ENCODE peak calls at places on chromosomes 1 and 21, in four cellular contexts. C, Y, Z and D are unnamed samples. For H3K9me3 and H3K36me3, the result is how much of the 10 kb centered on the place peaks cover.

GRCh38 chr21:44912158-44912473 is 8.6 kb downstream of the ITGB2 start:
- DNase-seq in C (no peak), Y (no peak), Z (no peak), D (no peak)

GRCh38 chr21:45598109-45598508 is 45.4 kb upstream of the PCBP3 start:
- DNase-seq in C (no peak), Y (no peak), Z (peak), D (no peak)

GRCh38 chr1:28766532-28767183 is 29.9 kb downstream of the YTHDF2 start:
- DNase-seq in C (no peak), Y (no peak), Z (no peak), D (no peak)

GRCh38 chr1:221887091-221887746 is 145.3 kb upstream of the DUSP10 start:
- DNase-seq in C (peak), Y (peak), Z (peak), D (peak)

GRCh38 chr1:25711555-25712298 is 88.3 kb upstream of the SELENON start:
- DNase-seq in C (peak), Y (no peak), Z (no peak), D (no peak)

GRCh38 chr1:202251424-202252256 is 58.0 kb downstream of the LGR6 start:
- DNase-seq in C (no peak), Y (no peak), Z (peak), D (peak)

GRCh38 chr1:7358346-7358745 is 412.8 kb upstream of the VAMP3 start:
- DNase-seq in C (no peak), Y (no peak), Z (no peak), D (no peak)

GRCh38 chr1:47697616-47698335 is 259.9 kb downstream of the FOXD2 start:
- DNase-seq in C (no peak), Y (peak), Z (no peak), D (no peak)

GRCh38 chr1:211133841-211134669 is at the start of gene KCNH1:
- DNase-seq in C (peak), Y (peak), Z (peak), D (peak)

GRCh38 chr1:231903586-231904081 is 277.0 kb downstream of the DISC1 start:
- DNase-seq in C (no peak), Y (no peak), Z (no peak), D (no peak)

GRCh38 chr1:31626451-31627202 is 9.1 kb downstream of the HCRTR1 start:
- DNase-seq in C (no peak), Y (peak), Z (peak), D (peak)

GRCh38 chr1:89946532-89946931 is 48.4 kb upstream of the ZNF326 start:
- DNase-seq in C (no peak), Y (no peak), Z (no peak), D (no peak)

GRCh38 chr1:242477944-242478343 is 46.6 kb downstream of the PLD5 start:
- DNase-seq in C (no peak), Y (peak), Z (peak), D (no peak)

GRCh38 chr1:201460783-201461182 is 8.2 kb downstream of the PHLDA3 start:
- DNase-seq in C (no peak), Y (peak), Z (no peak), D (no peak)

GRCh38 chr1:209692745-209693504 is 11.7 kb upstream of the HSD11B1 start:
- DNase-seq in C (peak), Y (peak), Z (peak), D (peak)

GRCh38 chr1:25017436-25018109 is 87.5 kb upstream of the RUNX3 start:
- DNase-seq in C (no peak), Y (no peak), Z (no peak), D (peak)

GRCh38 chr1:209404577-209404976 is 178.9 kb upstream of the CAMK1G start:
- DNase-seq in C (no peak), Y (no peak), Z (peak), D (no peak)

GRCh38 chr1:16032388-16033100 is 10.7 kb downstream of the CLCNKA start:
- DNase-seq in C (peak), Y (peak), Z (peak), D (peak)

GRCh38 chr1:53508991-53509663 is 49.9 kb downstream of the DMRTB1 start:
- DNase-seq in C (no peak), Y (peak), Z (no peak), D (no peak)

GRCh38 chr1:189619682-189620332 is 857.9 kb downstream of the BRINP3 start:
- DNase-seq in C (no peak), Y (peak), Z (peak), D (no peak)

GRCh38 chr1:85936470-85936869 is 220.1 kb downstream of the COL24A1 start:
- DNase-seq in C (peak), Y (no peak), Z (no peak), D (no peak)

GRCh38 chr1:226646870-226647449 is 92.1 kb downstream of the ITPKB start:
- DNase-seq in C (peak), Y (no peak), Z (no peak), D (no peak)

GRCh38 chr21:31548688-31549087 is 110.8 kb upstream of the SOD1 start:
- DNase-seq in C (no peak), Y (no peak), Z (no peak), D (no peak)

GRCh38 chr1:231931846-231932454 is 305.4 kb downstream of the DISC1 start:
- DNase-seq in C (no peak), Y (no peak), Z (peak), D (peak)

GRCh38 chr1:212466913-212467650 is 34.4 kb downstream of the NENF start:
- DNase-seq in C (no peak), Y (peak), Z (peak), D (no peak)

GRCh38 chr1:228141871-228142615 is 2.0 kb downstream of the GUK1 start:
- DNase-seq in C (no peak), Y (no peak), Z (no peak), D (no peak)

GRCh38 chr21:32543975-32544374 is 41.3 kb downstream of the TCP10L start:
- DNase-seq in C (no peak), Y (no peak), Z (no peak), D (no peak)

GRCh38 chr1:71521655-71522264 is 440.9 kb upstream of the ZRANB2 start:
- DNase-seq in C (no peak), Y (peak), Z (peak), D (peak)

GRCh38 chr1:180197231-180197630 is 32.8 kb upstream of the LHX4 start:
- DNase-seq in C (no peak), Y (no peak), Z (no peak), D (no peak)

GRCh38 chr1:174114788-174115448 is 44.4 kb upstream of the RABGAP1L start:
- DNase-seq in C (no peak), Y (peak), Z (peak), D (peak)

GRCh38 chr1:203342192-203342940 is 8.6 kb downstream of the FMOD start:
- DNase-seq in C (peak), Y (peak), Z (peak), D (peak)

GRCh38 chr1:160460683-160461287 is 60.4 kb downstream of the VANGL2 start:
- DNase-seq in C (no peak), Y (no peak), Z (no peak), D (no peak)

GRCh38 chr1:52365091-52365745 is 787 bp downstream of the CC2D1B start:
- DNase-seq in C (peak), Y (peak), Z (peak), D (peak)

GRCh38 chr1:212479188-212479587 is 46.5 kb downstream of the NENF start:
- DNase-seq in C (no peak), Y (no peak), Z (no peak), D (no peak)

GRCh38 chr21:31911138-31911907 is 38.5 kb downstream of the HUNK start:
- DNase-seq in C (no peak), Y (peak), Z (peak), D (no peak)

GRCh38 chr1:195738971-195739650 is 869.1 kb downstream of the KCNT2 start:
- DNase-seq in C (no peak), Y (no peak), Z (no peak), D (no peak)

GRCh38 chr21:26070822-26071425 is 99.6 kb downstream of the APP start:
- DNase-seq in C (no peak), Y (peak), Z (no peak), D (no peak)

GRCh38 chr1:165595561-165595960 is 35.5 kb upstream of the MGST3 start:
- DNase-seq in C (no peak), Y (no peak), Z (peak), D (no peak)

GRCh38 chr1:81802601-81803422 is 2.1 kb downstream of the ADGRL2 start:
- DNase-seq in C (peak), Y (peak), Z (peak), D (peak)

GRCh38 chr1:248611883-248612282 is 14.4 kb upstream of the OR2T10 start:
- DNase-seq in C (no peak), Y (no peak), Z (no peak), D (no peak)
- H3K9me3 ChIP-seq in C (under half), Y (under half), Z (under half), D (under half)

GRCh38 chr1:205921559-205921887 is 21.7 kb downstream of the SLC26A9 start:
- DNase-seq in C (no peak), Y (no peak), Z (no peak), D (peak)

GRCh38 chr1:205920159-205920558 is 23.1 kb downstream of the SLC26A9 start:
- DNase-seq in C (peak), Y (no peak), Z (peak), D (peak)

GRCh38 chr1:205922314-205922713 is 20.9 kb downstream of the SLC26A9 start:
- DNase-seq in C (no peak), Y (no peak), Z (no peak), D (peak)

GRCh38 chr1:205922806-205923205 is 20.4 kb downstream of the SLC26A9 start:
- DNase-seq in C (no peak), Y (no peak), Z (no peak), D (no peak)

GRCh38 chr1:205920861-205921558 is 22.2 kb downstream of the SLC26A9 start:
- DNase-seq in C (no peak), Y (no peak), Z (no peak), D (peak)
- H3K27ac ChIP-seq in C (peak), Y (no peak), Z (no peak), D (no peak)

GRCh38 chr1:1561801-1562470 is 12.7 kb downstream of the SSU72 start:
- DNase-seq in C (no peak), Y (no peak), Z (no peak), D (no peak)
- H3K36me3 ChIP-seq in C (half or more), Y (under half), Z (half or more), D (half or more)

GRCh38 chr1:22503721-22504410 is 52.2 kb downstream of the ZBTB40 start:
- DNase-seq in C (no peak), Y (no peak), Z (no peak), D (no peak)
- H3K9me3 ChIP-seq in C (under half), Y (under half), Z (under half), D (under half)

GRCh38 chr1:61294828-61295428 is 212.6 kb downstream of the NFIA start:
- DNase-seq in C (no peak), Y (no peak), Z (no peak), D (no peak)

GRCh38 chr1:61290525-61290924 is 208.2 kb downstream of the NFIA start:
- DNase-seq in C (no peak), Y (no peak), Z (no peak), D (no peak)

GRCh38 chr1:61295818-61296537 is 213.6 kb downstream of the NFIA start:
- DNase-seq in C (no peak), Y (no peak), Z (no peak), D (no peak)

GRCh38 chr1:61293197-61293596 is 210.8 kb downstream of the NFIA start:
- DNase-seq in C (no peak), Y (no peak), Z (no peak), D (no peak)

GRCh38 chr1:61293986-61294504 is 211.7 kb downstream of the NFIA start:
- DNase-seq in C (no peak), Y (no peak), Z (no peak), D (no peak)
- H3K27ac ChIP-seq in C (no peak), Y (no peak), Z (no peak), D (no peak)

GRCh38 chr1:112417985-112418607 is 22.1 kb downstream of the CTTNBP2NL start:
- DNase-seq in C (no peak), Y (no peak), Z (no peak), D (no peak)
- H3K36me3 ChIP-seq in C (under half), Y (under half), Z (under half), D (under half)